ENCODE peak calls at places on chromosomes 13 and 19, in four cellular contexts. X is NB4; R is activated CD4-positive, alpha-beta T cell treated with anti-CD3 and anti-CD28 coated beads, Interleukin-2, amount 50 U/mL, for 1 hour; C is progenitor cell of endocrine pancreas. I is an unnamed sample.

GRCh38 chr19:49809987-49810389 is 3.1 kb downstream of the FUZ start:
- DNase-seq in X (no peak), R (no peak), C (no peak), I (no peak)

GRCh38 chr13:20676213-20676612 is 27.3 kb upstream of the IL17D start:
- DNase-seq in X (no peak), R (no peak), C (no peak), I (no peak)

GRCh38 chr13:81017525-81018152 is 676.7 kb upstream of the SPRY2 start:
- DNase-seq in X (peak), R (no peak), C (no peak), I (peak)

GRCh38 chr13:83752141-83752540 is 130.1 kb downstream of the SLITRK1 start:
- DNase-seq in X (no peak), R (no peak), C (no peak), I (no peak)

GRCh38 chr13:51874651-51875050 is 12.9 kb downstream of the CCDC70 start:
- DNase-seq in X (no peak), R (no peak), C (no peak), I (no peak)

GRCh38 chr13:69020120-69020519 is 1087.5 kb upstream of the ATXN8OS start:
- DNase-seq in X (no peak), R (no peak), C (no peak), I (no peak)

GRCh38 chr13:110499621-110500281 is 61.8 kb downstream of the RAB20 start:
- DNase-seq in X (no peak), R (no peak), C (no peak), I (no peak)

GRCh38 chr19:2387367-2388288 is 27.6 kb downstream of the TMPRSS9 start:
- DNase-seq in X (no peak), R (no peak), C (no peak), I (no peak)

GRCh38 chr19:42175952-42176648 is 41.4 kb downstream of the DEDD2 start:
- DNase-seq in X (no peak), R (no peak), C (no peak), I (peak)

GRCh38 chr19:29667941-29668340 is 2.7 kb downstream of the PLEKHF1 start:
- DNase-seq in X (no peak), R (peak), C (no peak), I (no peak)

GRCh38 chr19:18650468-18651001 is 13.7 kb downstream of the KLHL26 start:
- DNase-seq in X (no peak), R (no peak), C (no peak), I (no peak)

I was measured in GM23338.